ENCODE peak calls at places on chromosome 13, in five cellular contexts. I is GM13977, B is IMR-90, P is Caco-2, D is omental fat pad. C is an unnamed sample.

GRCh38 chr13:101473458-101473857 is 21.0 kb downstream of the ITGBL1 start:
- DNase-seq in I (no peak), B (peak; percentile 91), P (no peak), D (no peak), C (no peak)

GRCh38 chr13:65460136-65460535 is 1770.0 kb downstream of the PCDH9 start:
- DNase-seq in I (no peak), B (peak; percentile 85), P (no peak), D (no peak), C (no peak)

GRCh38 chr13:52447815-52448552 is 2.5 kb downstream of the VPS36 start:
- DNase-seq in I (no peak), B (no peak), P (no peak), D (no peak), C (no peak)

GRCh38 chr13:107441279-107441678 is 774.1 kb downstream of the LIG4 start:
- DNase-seq in I (no peak), B (peak; percentile 89), P (no peak), D (no peak), C (no peak)

GRCh38 chr13:73198888-73199497 is 140.2 kb downstream of the KLF5 start:
- DNase-seq in I (no peak), B (no peak), P (no peak), D (no peak), C (no peak)

GRCh38 chr13:50635504-50635903 is 208.0 kb downstream of the DLEU7 start:
- DNase-seq in I (peak; percentile 8), B (no peak), P (no peak), D (no peak), C (no peak)

GRCh38 chr13:27489456-27489855 is 39.1 kb upstream of the MTIF3 start:
- DNase-seq in I (no peak), B (no peak), P (no peak), D (no peak), C (no peak)

GRCh38 chr13:52845766-52846566 is 2.5 kb downstream of the PCDH8 start:
- DNase-seq in I (peak; percentile 73), B (no peak), P (no peak), D (no peak), C (no peak)

GRCh38 chr13:90253806-90254205 is 1093.7 kb upstream of the MIR17HG start:
- DNase-seq in I (no peak), B (no peak), P (no peak), D (no peak), C (no peak)

GRCh38 chr13:103605546-103606326 is 539.5 kb upstream of the SLC10A2 start:
- DNase-seq in I (no peak), B (no peak), P (no peak), D (no peak), C (no peak)

GRCh38 chr13:41384749-41385503 is 72.4 kb upstream of the RGCC start:
- DNase-seq in I (no peak), B (peak; percentile 15), P (no peak), D (no peak), C (no peak)

GRCh38 chr13:61410669-61411297 is 4.9 kb downstream of the PCDH20 start:
- DNase-seq in I (peak; percentile 38), B (peak; percentile 8), P (no peak), D (no peak), C (no peak)

GRCh38 chr13:21695536-21695935 is 24.7 kb downstream of the FGF9 start:
- DNase-seq in I (no peak), B (no peak), P (no peak), D (no peak), C (no peak)

GRCh38 chr13:82344867-82345266 is 1537.4 kb downstream of the SLITRK1 start:
- DNase-seq in I (no peak), B (no peak), P (no peak), D (no peak), C (no peak)

GRCh38 chr13:22240716-22241115 is 569.8 kb downstream of the FGF9 start:
- DNase-seq in I (no peak), B (no peak), P (no peak), D (no peak), C (no peak)

GRCh38 chr13:87057807-87058520 is 613.2 kb upstream of the SLITRK5 start:
- DNase-seq in I (no peak), B (peak; percentile 50), P (no peak), D (no peak), C (no peak)

GRCh38 chr13:91701975-91702374 is 303.6 kb downstream of the GPC5 start:
- DNase-seq in I (no peak), B (no peak), P (no peak), D (no peak), C (no peak)

GRCh38 chr13:113812140-113813036 is 51.5 kb downstream of the GAS6 start:
- DNase-seq in I (no peak), B (no peak), P (no peak), D (no peak), C (no peak)

GRCh38 chr13:113995051-113995601 is 21.2 kb upstream of the C13orf46 start:
- DNase-seq in I (no peak), B (no peak), P (no peak), D (no peak), C (no peak)

GRCh38 chr13:109148243-109148642 is 518.8 kb downstream of the MYO16 start:
- DNase-seq in I (no peak), B (peak; percentile 87), P (no peak), D (no peak), C (no peak)

GRCh38 chr13:56378566-56378965 is 762.2 kb upstream of the PRR20A start:
- DNase-seq in I (no peak), B (no peak), P (no peak), D (no peak), C (no peak)

GRCh38 chr13:94703271-94703670 is 9.1 kb downstream of the SOX21 start:
- DNase-seq in I (peak; percentile 7), B (no peak), P (no peak), D (no peak), C (no peak)

GRCh38 chr13:110676057-110676510 is 29.8 kb downstream of the CARS2 start:
- DNase-seq in I (peak; percentile 42), B (no peak), P (no peak), D (no peak), C (no peak)

GRCh38 chr13:22793598-22794134 is 387.1 kb upstream of the SGCG start:
- DNase-seq in I (no peak), B (no peak), P (peak; percentile 74), D (no peak), C (no peak)

GRCh38 chr13:79477968-79478367 is 3.0 kb upstream of the NDFIP2 start:
- DNase-seq in I (no peak), B (no peak), P (peak; percentile 13), D (no peak), C (no peak)

GRCh38 chr13:60258349-60258748 is 94.6 kb upstream of the DIAPH3 start:
- DNase-seq in I (no peak), B (no peak), P (no peak), D (no peak), C (no peak)

GRCh38 chr13:29171244-29171643 is 351.1 kb downstream of the MTUS2 start:
- DNase-seq in I (no peak), B (no peak), P (no peak), D (no peak), C (no peak)

GRCh38 chr13:108595416-108596257 is 33.8 kb upstream of the MYO16 start:
- DNase-seq in I (no peak), B (no peak), P (no peak), D (no peak), C (peak; percentile 36)

GRCh38 chr13:38730332-38730731 is 43.5 kb downstream of the FREM2 start:
- DNase-seq in I (no peak), B (no peak), P (no peak), D (no peak), C (no peak)

GRCh38 chr13:93875527-93875926 is 604.0 kb downstream of the DCT start:
- DNase-seq in I (no peak), B (peak; percentile 82), P (no peak), D (no peak), C (no peak)

GRCh38 chr13:35771898-35772297 is 295.4 kb upstream of the MAB21L1 start:
- DNase-seq in I (no peak), B (peak; percentile 95), P (peak; percentile 6), D (no peak), C (no peak)

GRCh38 chr13:68380041-68380973 is 1150.2 kb upstream of the PCDH9 start:
- DNase-seq in I (no peak), B (no peak), P (peak; percentile 6), D (no peak), C (no peak)

GRCh38 chr13:68375004-68375403 is 1144.9 kb upstream of the PCDH9 start:
- DNase-seq in I (no peak), B (no peak), P (no peak), D (no peak), C (no peak)

GRCh38 chr13:68378294-68378693 is 1148.2 kb upstream of the PCDH9 start:
- DNase-seq in I (no peak), B (no peak), P (no peak), D (no peak), C (no peak)
- TF ChIP-seq CTCF in I (no peak), B (no peak), P (no peak), D (no peak), C (no peak)

DNA sequence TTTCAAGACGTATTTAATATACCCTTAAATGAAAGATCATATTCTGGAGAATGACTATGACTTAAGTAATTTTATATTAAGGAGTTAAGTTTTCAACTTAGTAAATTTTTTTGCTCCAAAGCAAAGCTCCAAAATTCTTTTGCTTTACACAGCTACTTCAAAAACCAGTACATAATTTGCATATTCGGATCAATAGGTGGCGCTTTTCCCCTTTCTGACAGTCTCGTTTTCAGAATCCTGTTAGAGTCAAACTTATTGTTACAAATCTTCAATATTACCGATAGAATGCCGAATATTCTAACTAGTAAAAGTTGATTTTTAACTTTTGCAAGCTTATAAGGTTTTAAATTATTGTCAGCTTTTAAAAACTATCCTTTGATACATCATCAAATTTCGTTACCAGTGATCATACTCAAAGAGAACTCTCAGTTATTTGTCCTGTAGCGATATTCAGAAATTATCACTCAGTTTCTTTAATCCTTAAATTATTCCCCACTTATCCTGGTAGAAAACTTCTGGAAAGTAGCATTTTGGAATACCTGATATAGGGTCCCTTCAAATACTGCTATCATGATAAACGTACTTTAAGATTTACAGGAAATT is 852.7 kb upstream of the KLHL1 start:
- DNase-seq in I (peak; percentile 11), B (peak; percentile 13), P (peak; percentile 54), D (no peak), C (no peak)
- TF ChIP-seq CTCF in I (peak; percentile 59), B (peak; percentile 51), P (peak; percentile 82), D (no peak), C (peak; percentile 78)

DNA sequence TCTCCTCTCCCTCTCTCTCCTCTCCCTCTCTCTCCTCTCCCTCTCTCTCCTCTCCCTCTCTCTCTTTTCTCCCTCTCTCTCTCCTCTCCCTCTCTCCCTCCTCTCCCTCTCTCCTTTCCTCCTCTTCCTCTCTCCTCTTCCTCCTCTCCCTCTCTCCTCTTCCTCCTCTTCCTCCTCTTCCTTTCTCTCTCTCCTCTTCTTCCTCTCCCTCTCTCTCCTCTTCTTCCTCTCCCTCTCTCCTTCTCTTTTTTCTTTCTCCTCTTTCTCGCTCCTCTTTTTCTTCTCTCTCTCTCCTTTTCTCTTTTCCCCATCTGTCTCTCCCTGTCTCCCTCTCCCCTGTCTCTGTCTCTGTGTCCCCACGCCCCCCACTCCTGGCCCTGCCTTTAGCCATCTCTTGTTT is 136.7 kb downstream of the GGACT start:
- DNase-seq in I (no peak), B (no peak), P (no peak), D (no peak), C (no peak)
- TF ChIP-seq CTCF in I (no peak), B (no peak), P (no peak), D (no peak), C (no peak)

DNA sequence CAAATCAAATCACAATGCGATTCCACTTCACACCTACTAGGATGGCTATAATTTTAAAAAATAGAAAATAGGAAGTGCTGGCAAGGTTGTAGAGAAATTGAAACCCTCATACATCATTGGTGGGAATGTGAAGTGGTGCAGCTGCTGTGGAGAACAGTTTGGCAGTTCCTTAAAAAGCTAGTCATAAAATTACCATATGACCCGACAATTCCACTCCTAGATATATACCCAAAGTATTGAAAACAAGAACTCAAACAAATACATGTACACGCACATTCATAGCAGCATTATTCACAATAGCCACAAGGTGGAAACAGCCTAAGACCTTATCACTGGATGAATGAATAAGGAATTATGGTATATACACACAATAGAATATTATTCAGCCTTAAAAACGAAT is 12.0 kb downstream of the HMGB1 start:
- DNase-seq in I (no peak), B (peak; percentile 37), P (no peak), D (no peak), C (no peak)
- TF ChIP-seq CTCF in I (peak; percentile 10), B (peak; percentile 16), P (peak; percentile 31), D (no peak), C (no peak)

C was measured in D721Med.